ENCODE peak calls at places on chromosomes 3 and 15, in ten cellular contexts. W is NT2/D1; H is PC-3; U is CD4-positive, CD25-positive, alpha-beta regulatory T cell; O is tibial nerve; J is foreskin fibroblast; Y is dorsolateral prefrontal cortex; S is mucosa of descending colon; V is HepG2; M is lung. B is an unnamed sample.

GRCh38 chr3:192929146-192929545 is 11.5 kb upstream of the MB21D2 start:
- DNase-seq in W (no peak), H (peak), U (no peak), O (no peak), J (peak), Y (no peak), S (no peak), V (no peak), M (no peak), B (no peak)

GRCh38 chr15:70095387-70096214 is 2.1 kb downstream of the TLE3 start:
- DNase-seq in W (no peak), H (peak), U (peak), O (no peak), J (peak), Y (no peak), S (peak), V (no peak), M (no peak), B (no peak)

GRCh38 chr3:171123913-171124312 is 97.4 kb upstream of the SLC2A2 start:
- DNase-seq in W (no peak), H (no peak), U (no peak), O (no peak), J (no peak), Y (no peak), S (no peak), V (no peak), M (no peak), B (peak)

GRCh38 chr15:95647878-95648277 is 682.6 kb upstream of the NR2F2 start:
- DNase-seq in W (no peak), H (no peak), U (no peak), O (no peak), J (no peak), Y (no peak), S (no peak), V (no peak), M (no peak), B (no peak)

GRCh38 chr3:42347928-42348327 is 62.5 kb downstream of the LYZL4 start:
- DNase-seq in W (no peak), H (no peak), U (no peak), O (no peak), J (no peak), Y (no peak), S (no peak), V (no peak), M (no peak), B (no peak)

GRCh38 chr15:83380682-83381081 is 66.5 kb upstream of the SH3GL3 start:
- DNase-seq in W (no peak), H (peak), U (no peak), O (no peak), J (peak), Y (no peak), S (peak), V (peak), M (no peak), B (peak)

GRCh38 chr3:61560452-61561373 is 658 bp upstream of the PTPRG start:
- DNase-seq in W (peak), H (no peak), U (no peak), O (peak), J (peak), Y (peak), S (peak), V (peak), M (peak), B (peak)

GRCh38 chr15:101308604-101309435 is 13.8 kb upstream of the SNRPA1 start:
- DNase-seq in W (no peak), H (no peak), U (no peak), O (no peak), J (no peak), Y (peak), S (no peak), V (no peak), M (no peak), B (no peak)

GRCh38 chr3:13824521-13825316 is 55.2 kb downstream of the WNT7A start:
- DNase-seq in W (no peak), H (peak), U (no peak), O (no peak), J (no peak), Y (no peak), S (no peak), V (no peak), M (no peak), B (no peak)

GRCh38 chr3:141106842-141107241 is 55.7 kb downstream of the SPSB4 start:
- DNase-seq in W (no peak), H (no peak), U (no peak), O (no peak), J (no peak), Y (no peak), S (no peak), V (no peak), M (no peak), B (no peak)

GRCh38 chr15:60972301-60972700 is 256.8 kb downstream of the RORA start:
- DNase-seq in W (no peak), H (peak), U (no peak), O (no peak), J (peak), Y (no peak), S (no peak), V (no peak), M (no peak), B (peak)

GRCh38 chr3:21017115-21017852 is 733.7 kb downstream of the ZNF385D start:
- DNase-seq in W (peak), H (peak), U (no peak), O (no peak), J (no peak), Y (no peak), S (peak), V (no peak), M (no peak), B (no peak)

GRCh38 chr3:23668430-23668904 is 137.3 kb upstream of the UBE2E1 start:
- DNase-seq in W (no peak), H (peak), U (no peak), O (no peak), J (peak), Y (no peak), S (no peak), V (no peak), M (no peak), B (peak)

GRCh38 chr15:101043011-101043410 is 123.9 kb downstream of the LRRK1 start:
- DNase-seq in W (no peak), H (no peak), U (no peak), O (no peak), J (no peak), Y (no peak), S (no peak), V (no peak), M (no peak), B (no peak)

GRCh38 chr3:186930143-186930638 is at the start of gene ST6GAL1:
- DNase-seq in W (peak), H (peak), U (peak), O (peak), J (peak), Y (peak), S (peak), V (peak), M (peak), B (peak)

GRCh38 chr3:161560006-161560637 is 63.5 kb downstream of the OTOL1 start:
- DNase-seq in W (peak), H (peak), U (no peak), O (no peak), J (peak), Y (peak), S (no peak), V (peak), M (no peak), B (peak)

GRCh38 chr15:101641134-101641764 is 10.9 kb downstream of the TM2D3 start:
- DNase-seq in W (peak), H (peak), U (peak), O (peak), J (peak), Y (peak), S (peak), V (peak), M (peak), B (peak)

GRCh38 chr15:58407366-58407765 is 24.4 kb upstream of the LIPC start:
- DNase-seq in W (no peak), H (no peak), U (no peak), O (no peak), J (no peak), Y (peak), S (no peak), V (no peak), M (no peak), B (no peak)

GRCh38 chr3:98814799-98815450 is 51.8 kb downstream of the ST3GAL6 start:
- DNase-seq in W (no peak), H (peak), U (no peak), O (no peak), J (peak), Y (no peak), S (no peak), V (no peak), M (no peak), B (peak)

GRCh38 chr3:126582286-126582685 is 23.6 kb upstream of the C3orf22 start:
- DNase-seq in W (no peak), H (no peak), U (no peak), O (no peak), J (no peak), Y (no peak), S (no peak), V (no peak), M (no peak), B (no peak)

GRCh38 chr3:45152307-45152706 is 6.1 kb upstream of the CDCP1 start:
- DNase-seq in W (no peak), H (no peak), U (no peak), O (no peak), J (no peak), Y (no peak), S (no peak), V (no peak), M (no peak), B (no peak)

GRCh38 chr3:192514754-192515660 is 212.3 kb downstream of the FGF12 start:
- DNase-seq in W (peak), H (no peak), U (no peak), O (no peak), J (no peak), Y (peak), S (peak), V (no peak), M (no peak), B (no peak)

GRCh38 chr15:93088200-93088980 is 621 bp downstream of the RGMA start:
- DNase-seq in W (no peak), H (no peak), U (peak), O (no peak), J (peak), Y (no peak), S (no peak), V (no peak), M (no peak), B (no peak)

GRCh38 chr15:74130089-74130848 is at the start of gene ISLR2:
- DNase-seq in W (no peak), H (no peak), U (no peak), O (no peak), J (peak), Y (no peak), S (no peak), V (no peak), M (no peak), B (peak)
- H3K4me3 ChIP-seq in W (peak), H (peak), U (no peak), O (peak), J (no peak), Y (no peak), S (no peak), V (no peak), M (no peak), B (peak)

GRCh38 chr3:25621087-25621486 is 43.6 kb downstream of the TOP2B start:
- DNase-seq in W (no peak), H (no peak), U (no peak), O (no peak), J (no peak), Y (no peak), S (no peak), V (no peak), M (no peak), B (no peak)

GRCh38 chr3:25618043-25618442 is 46.7 kb downstream of the TOP2B start:
- DNase-seq in W (no peak), H (peak), U (no peak), O (no peak), J (no peak), Y (no peak), S (no peak), V (no peak), M (no peak), B (no peak)

GRCh38 chr3:25620508-25620907 is 44.2 kb downstream of the TOP2B start:
- DNase-seq in W (no peak), H (no peak), U (no peak), O (no peak), J (no peak), Y (no peak), S (no peak), V (no peak), M (no peak), B (no peak)
- H3K4me3 ChIP-seq in W (no peak), H (no peak), U (no peak), O (no peak), J (no peak), Y (no peak), S (no peak), V (no peak), M (no peak), B (no peak)

DNA sequence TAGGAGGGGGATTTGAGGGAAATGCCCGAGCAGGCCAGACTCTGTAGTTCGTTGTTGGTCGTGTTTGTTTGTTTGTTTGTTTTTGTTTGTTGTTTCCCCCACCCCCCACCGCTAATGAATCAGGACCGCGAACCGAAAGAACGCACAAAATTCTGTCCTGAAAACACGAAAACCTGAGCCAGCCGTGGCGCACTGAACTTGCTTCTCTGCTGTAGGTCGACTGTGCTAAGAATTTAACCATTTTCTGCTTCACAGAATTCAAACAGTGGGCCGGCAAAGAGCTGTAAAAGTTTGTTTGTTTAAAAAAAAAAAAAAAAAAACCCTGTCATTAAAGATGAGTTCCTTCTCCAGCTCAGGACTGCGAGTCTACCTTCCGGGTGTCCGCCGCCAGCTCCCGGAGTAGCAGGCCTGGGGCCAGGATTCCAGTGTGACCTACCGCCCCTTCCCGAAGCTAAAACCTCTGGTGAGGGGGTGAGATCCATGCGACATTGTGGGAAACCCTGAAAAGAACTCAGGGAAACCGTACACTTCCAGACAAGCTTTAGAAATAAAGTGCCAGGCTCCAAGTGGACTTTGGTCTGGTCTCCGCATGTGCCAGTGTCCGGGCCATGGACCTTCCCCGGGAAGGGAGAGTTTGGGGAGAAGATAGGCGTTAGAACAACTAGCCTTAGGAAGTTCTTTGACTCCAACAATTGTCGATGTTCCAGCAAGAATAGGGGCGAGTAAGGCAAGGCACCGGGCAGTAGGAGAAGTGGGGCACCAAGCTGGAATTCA is 12.0 kb downstream of the ZIC4 start:
- DNase-seq in W (no peak), H (no peak), U (no peak), O (no peak), J (no peak), Y (no peak), S (no peak), V (no peak), M (no peak), B (no peak)
- H3K4me3 ChIP-seq in W (no peak), H (no peak), U (no peak), O (peak), J (peak), Y (peak), S (no peak), V (no peak), M (no peak), B (no peak)

DNA sequence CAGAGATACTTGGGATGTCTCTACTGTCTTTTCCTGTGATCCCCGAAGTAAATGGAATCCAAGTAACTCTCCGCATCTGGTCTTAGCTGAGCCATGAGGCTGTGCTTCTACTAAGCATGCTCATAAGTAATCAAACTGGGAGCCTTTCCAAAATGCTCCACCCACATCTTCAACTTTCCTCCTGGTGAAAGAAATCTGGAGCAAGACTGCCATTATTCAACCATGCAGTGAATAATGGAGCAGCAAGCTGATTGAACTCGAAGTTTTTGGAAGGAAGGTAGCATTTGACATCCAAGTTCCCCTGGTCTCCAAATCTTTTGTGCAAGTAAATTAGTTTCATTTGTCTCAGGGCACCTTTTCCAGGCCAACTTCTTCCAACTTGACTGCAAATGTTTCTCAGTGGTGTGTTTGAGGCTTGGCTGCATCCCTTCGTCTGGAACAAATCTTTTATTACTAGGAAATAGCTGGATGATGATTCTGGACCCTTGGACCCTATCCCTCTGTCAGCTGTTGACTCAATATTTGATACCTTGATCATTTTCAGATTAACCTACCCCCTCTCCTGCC is 19.4 kb downstream of the GXYLT2 start:
- DNase-seq in W (no peak), H (no peak), U (no peak), O (no peak), J (peak), Y (no peak), S (no peak), V (no peak), M (peak), B (peak)
- H3K4me3 ChIP-seq in W (no peak), H (no peak), U (no peak), O (no peak), J (no peak), Y (no peak), S (no peak), V (no peak), M (no peak), B (no peak)

GRCh38 chr3:176362191-176362731 is 835.0 kb downstream of the TBL1XR1 start:
- DNase-seq in W (no peak), H (no peak), U (no peak), O (no peak), J (no peak), Y (no peak), S (no peak), V (no peak), M (no peak), B (no peak)
- H3K4me3 ChIP-seq in W (no peak), H (no peak), U (no peak), O (no peak), J (no peak), Y (no peak), S (no peak), V (no peak), M (no peak), B (no peak)

DNA sequence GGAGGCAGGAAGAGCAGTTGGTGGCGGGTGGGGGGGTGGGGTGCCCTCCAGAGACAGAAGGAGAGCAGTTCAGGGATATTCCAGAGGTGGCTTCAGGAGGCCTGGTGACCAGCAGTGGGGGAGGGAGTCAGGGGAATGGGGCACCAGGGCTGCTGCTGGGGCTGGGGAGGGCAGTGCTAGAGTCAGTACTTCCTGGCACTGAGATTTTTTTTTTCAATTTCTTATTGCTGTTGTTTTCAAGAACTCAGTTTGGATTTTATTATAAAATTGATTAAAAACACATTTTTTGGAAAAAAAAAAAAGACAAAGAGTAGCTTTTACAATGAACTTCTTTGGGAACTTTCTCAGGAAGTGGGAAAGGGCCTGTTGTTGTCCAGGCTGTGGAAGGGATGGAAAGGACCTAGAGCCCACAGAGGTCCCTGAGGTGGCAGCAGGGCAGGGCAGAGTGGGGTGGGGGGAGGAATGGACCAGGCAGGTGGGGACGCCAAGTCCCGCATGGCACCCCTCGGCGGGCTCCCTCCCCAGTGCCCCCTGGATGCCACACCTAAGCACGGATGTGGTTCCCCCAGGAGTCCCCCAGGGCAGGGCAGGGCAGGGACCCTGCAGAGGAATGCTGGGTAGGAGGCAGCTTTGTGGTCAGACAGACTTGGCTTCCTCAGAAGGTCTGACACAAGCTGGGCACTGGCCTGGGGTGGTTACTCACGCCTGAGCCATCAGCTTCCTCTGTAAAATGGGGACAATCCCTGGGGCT is 8.5 kb upstream of the ANPEP start:
- DNase-seq in W (no peak), H (peak), U (no peak), O (no peak), J (peak), Y (no peak), S (peak), V (no peak), M (no peak), B (no peak)
- H3K4me3 ChIP-seq in W (no peak), H (no peak), U (no peak), O (no peak), J (no peak), Y (no peak), S (no peak), V (no peak), M (no peak), B (no peak)

GRCh38 chr3:129429080-129429451 is 630 bp upstream of the EFCAB12 start:
- DNase-seq in W (no peak), H (no peak), U (no peak), O (no peak), J (no peak), Y (no peak), S (no peak), V (no peak), M (no peak), B (no peak)

GRCh38 chr3:129428382-129429079 is at the start of gene EFCAB12:
- DNase-seq in W (peak), H (peak), U (peak), O (peak), J (peak), Y (peak), S (peak), V (peak), M (peak), B (peak)

GRCh38 chr3:129429597-129429996 is 1.2 kb upstream of the EFCAB12 start:
- DNase-seq in W (no peak), H (no peak), U (no peak), O (no peak), J (no peak), Y (no peak), S (no peak), V (no peak), M (no peak), B (no peak)

GRCh38 chr3:129425619-129426018 is 2.8 kb downstream of the EFCAB12 start:
- DNase-seq in W (no peak), H (no peak), U (no peak), O (no peak), J (no peak), Y (no peak), S (no peak), V (no peak), M (no peak), B (no peak)

GRCh38 chr3:129428020-129428381 is 435 bp downstream of the EFCAB12 start:
- DNase-seq in W (no peak), H (no peak), U (no peak), O (no peak), J (no peak), Y (no peak), S (no peak), V (no peak), M (no peak), B (no peak)
- H3K4me3 ChIP-seq in W (peak), H (peak), U (peak), O (peak), J (peak), Y (peak), S (no peak), V (peak), M (no peak), B (peak)

DNA sequence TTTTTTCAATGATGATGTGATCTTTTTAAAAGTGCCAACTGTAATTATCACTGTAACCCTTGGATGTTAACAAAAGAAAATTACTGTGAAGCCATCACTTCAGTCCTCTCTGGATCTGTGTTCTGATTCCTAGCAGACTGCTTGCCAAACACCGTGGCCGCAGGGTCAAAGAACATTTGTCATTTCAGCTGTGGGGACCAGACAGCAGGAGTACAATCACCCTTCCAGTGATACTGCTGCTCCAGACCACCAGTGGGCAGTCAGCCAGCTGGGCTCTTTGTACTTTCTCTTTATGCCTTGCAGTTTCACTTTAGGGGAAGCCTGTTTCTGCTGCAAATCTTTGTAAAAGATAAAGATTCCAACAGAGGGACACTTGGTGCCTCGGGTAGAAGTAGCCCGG is 770.0 kb downstream of the GRM7 start:
- DNase-seq in W (no peak), H (no peak), U (no peak), O (no peak), J (no peak), Y (no peak), S (peak), V (no peak), M (no peak), B (peak)
- H3K4me3 ChIP-seq in W (no peak), H (no peak), U (no peak), O (no peak), J (no peak), Y (no peak), S (no peak), V (no peak), M (no peak), B (no peak)